ENCODE peak calls at places on chromosome 17, in six cellular contexts. S is ovary, Q is A549, H is adrenal gland, T is IMR-90, N is body of pancreas. O is an unnamed sample.

GRCh38 chr17:18225562-18226283 is at the start of gene LLGL1:
- DNase-seq in S (no peak), Q (no peak), H (no peak), T (no peak), N (no peak), O (no peak)

GRCh38 chr17:1108560-1108809 is 71.3 kb downstream of the ABR start:
- DNase-seq in S (peak), Q (no peak), H (no peak), T (no peak), N (no peak), O (no peak)

GRCh38 chr17:36641877-36642845 is 40.8 kb downstream of the MRM1 start:
- DNase-seq in S (no peak), Q (peak), H (no peak), T (no peak), N (no peak), O (no peak)

GRCh38 chr17:27442702-27443101 is 13.5 kb upstream of the KSR1 start:
- DNase-seq in S (no peak), Q (no peak), H (no peak), T (no peak), N (no peak), O (no peak)

GRCh38 chr17:48374650-48375230 is 55.3 kb downstream of the SKAP1 start:
- DNase-seq in S (no peak), Q (peak), H (peak), T (no peak), N (peak), O (no peak)

GRCh38 chr17:8253801-8254200 is 4.7 kb downstream of the PFAS start:
- DNase-seq in S (no peak), Q (no peak), H (no peak), T (no peak), N (peak), O (no peak)

GRCh38 chr17:50834786-50835562 is 412 bp upstream of the WFIKKN2 start:
- DNase-seq in S (peak), Q (no peak), H (no peak), T (peak), N (no peak), O (peak)

GRCh38 chr17:60039509-60040442 is 38.9 kb downstream of the HEATR6 start:
- DNase-seq in S (no peak), Q (no peak), H (no peak), T (no peak), N (no peak), O (no peak)

GRCh38 chr17:56667925-56668324 is 74.4 kb downstream of the NOG start:
- DNase-seq in S (no peak), Q (no peak), H (no peak), T (no peak), N (no peak), O (no peak)

GRCh38 chr17:20852541-20853370 is 190.1 kb downstream of the USP22 start:
- DNase-seq in S (peak), Q (no peak), H (peak), T (no peak), N (no peak), O (no peak)

GRCh38 chr17:27446569-27447301 is 9.5 kb upstream of the KSR1 start:
- DNase-seq in S (no peak), Q (no peak), H (peak), T (peak), N (no peak), O (no peak)

GRCh38 chr17:10323812-10324610 is 48.8 kb downstream of the MYH13 start:
- DNase-seq in S (no peak), Q (no peak), H (no peak), T (no peak), N (no peak), O (no peak)

GRCh38 chr17:73586921-73587680 is 57.1 kb downstream of the SDK2 start:
- DNase-seq in S (no peak), Q (peak), H (peak), T (no peak), N (no peak), O (no peak)

GRCh38 chr17:63479495-63480184 is 2.8 kb downstream of the ACE start:
- DNase-seq in S (no peak), Q (no peak), H (no peak), T (no peak), N (no peak), O (no peak)

GRCh38 chr17:7513850-7514419 is 29.8 kb downstream of the POLR2A start:
- DNase-seq in S (no peak), Q (no peak), H (no peak), T (no peak), N (no peak), O (no peak)

GRCh38 chr17:21678451-21679081 is 13.8 kb upstream of the KCNJ18 start:
- DNase-seq in S (no peak), Q (no peak), H (no peak), T (no peak), N (no peak), O (no peak)

GRCh38 chr17:40341808-40342574 is 22.5 kb downstream of the GJD3 start:
- DNase-seq in S (peak), Q (peak), H (peak), T (peak), N (peak), O (no peak)

GRCh38 chr17:1933875-1934715 is 91.0 kb downstream of the RTN4RL1 start:
- DNase-seq in S (no peak), Q (no peak), H (no peak), T (no peak), N (no peak), O (no peak)

GRCh38 chr17:2058521-2059124 is 3.7 kb downstream of the HIC1 start:
- DNase-seq in S (peak), Q (peak), H (peak), T (peak), N (peak), O (no peak)

GRCh38 chr17:39980402-39981206 is at the start of gene PSMD3:
- DNase-seq in S (peak), Q (peak), H (peak), T (peak), N (peak), O (peak)

GRCh38 chr17:64491995-64492394 is 4.9 kb downstream of the POLG2 start:
- DNase-seq in S (no peak), Q (no peak), H (no peak), T (peak), N (no peak), O (no peak)

GRCh38 chr17:2337152-2337810 is at the start of gene SGSM2:
- DNase-seq in S (peak), Q (peak), H (peak), T (peak), N (peak), O (peak)

GRCh38 chr17:79986441-79987186 is 49.1 kb downstream of the TBC1D16 start:
- DNase-seq in S (peak), Q (no peak), H (peak), T (peak), N (no peak), O (no peak)

GRCh38 chr17:80832266-80832676 is 159.4 kb upstream of the CHMP6 start:
- DNase-seq in S (peak), Q (peak), H (peak), T (peak), N (no peak), O (no peak)

GRCh38 chr17:57086069-57086930 is 1.3 kb downstream of the AKAP1 start:
- DNase-seq in S (no peak), Q (peak), H (peak), T (peak), N (peak), O (peak)

GRCh38 chr17:73325527-73325842 is 13.7 kb upstream of the CDC42EP4 start:
- DNase-seq in S (no peak), Q (no peak), H (no peak), T (peak), N (no peak), O (no peak)

GRCh38 chr17:12709063-12709462 is 43.4 kb downstream of the MYOCD start:
- DNase-seq in S (no peak), Q (no peak), H (no peak), T (peak), N (no peak), O (no peak)
- TF ChIP-seq CTCF in S (no peak), Q (no peak), H (no peak), T (no peak), N (no peak), O (no peak)

GRCh38 chr17:77324227-77324626 is 183.5 kb downstream of the SEC14L1 start:
- DNase-seq in S (peak), Q (no peak), H (peak), T (no peak), N (peak), O (peak)

GRCh38 chr17:77325826-77326581 is 185.2 kb downstream of the SEC14L1 start:
- DNase-seq in S (peak), Q (no peak), H (peak), T (no peak), N (peak), O (peak)

GRCh38 chr17:77327181-77327565 is 186.4 kb downstream of the SEC14L1 start:
- DNase-seq in S (no peak), Q (no peak), H (peak), T (no peak), N (no peak), O (peak)

GRCh38 chr17:77326636-77327035 is 185.9 kb downstream of the SEC14L1 start:
- DNase-seq in S (peak), Q (no peak), H (peak), T (no peak), N (peak), O (peak)

DNA sequence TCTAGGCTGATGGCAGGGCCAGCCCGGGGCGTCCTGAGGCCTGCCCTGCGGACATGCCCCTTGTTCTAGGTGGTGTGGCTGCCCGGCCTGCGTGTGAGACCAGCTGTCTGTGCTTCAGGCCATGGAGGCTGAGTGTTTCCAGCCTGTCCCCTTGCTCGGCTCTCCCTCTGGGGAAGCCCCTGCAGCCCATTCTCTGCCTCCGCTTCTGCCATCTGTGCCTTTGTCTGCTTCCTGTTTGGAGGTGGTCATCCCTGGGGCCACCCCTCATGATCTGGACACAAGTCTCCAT is 184.7 kb downstream of the SEC14L1 start:
- DNase-seq in S (no peak), Q (no peak), H (no peak), T (no peak), N (no peak), O (no peak)
- TF ChIP-seq POLR2A in S (no peak), Q (no peak), H (no peak), T (peak), N (no peak), O (no peak)

GRCh38 chr17:16506188-16506587 is 14.2 kb upstream of the LRRC75A start:
- DNase-seq in S (no peak), Q (no peak), H (no peak), T (no peak), N (no peak), O (no peak)
- TF ChIP-seq CTCF in S (no peak), Q (no peak), H (no peak), T (peak), N (no peak), O (no peak)

GRCh38 chr17:75124041-75124818 is 7.3 kb downstream of the NT5C start:
- DNase-seq in S (no peak), Q (peak), H (peak), T (peak), N (peak), O (peak)
- TF ChIP-seq POLR2A in S (no peak), Q (peak), H (peak), T (no peak), N (no peak), O (no peak)

GRCh38 chr17:38611070-38611786 is 5.5 kb upstream of the SRCIN1 start:
- DNase-seq in S (no peak), Q (no peak), H (no peak), T (no peak), N (no peak), O (no peak)

GRCh38 chr17:38613981-38614779 is 8.4 kb upstream of the SRCIN1 start:
- DNase-seq in S (no peak), Q (no peak), H (no peak), T (no peak), N (no peak), O (no peak)

GRCh38 chr17:38616361-38616760 is 10.6 kb upstream of the SRCIN1 start:
- DNase-seq in S (no peak), Q (no peak), H (no peak), T (no peak), N (no peak), O (no peak)

GRCh38 chr17:38611872-38612376 is 6.2 kb upstream of the SRCIN1 start:
- DNase-seq in S (no peak), Q (no peak), H (no peak), T (no peak), N (no peak), O (no peak)

DNA sequence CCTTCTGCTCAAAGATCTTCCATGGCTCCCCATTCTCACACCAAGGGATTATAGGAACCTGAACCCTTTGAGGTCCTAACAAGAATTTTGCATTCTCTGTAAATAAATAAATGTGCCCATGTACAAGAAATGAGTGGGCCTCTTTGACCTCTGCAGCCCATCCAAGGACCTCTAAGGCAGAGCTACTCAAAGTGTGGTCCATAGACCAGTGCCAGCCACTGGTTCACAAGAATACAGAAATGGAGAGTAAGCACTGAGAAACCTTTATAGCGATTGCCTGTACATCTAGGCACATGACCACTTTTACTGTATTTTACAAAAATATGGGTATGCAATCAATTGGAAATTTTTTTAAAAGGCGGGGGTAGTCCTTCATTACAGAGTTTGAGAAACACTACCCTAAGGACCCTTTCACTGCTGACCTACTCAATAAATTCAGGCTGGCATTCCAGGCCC is 7.8 kb upstream of the SRCIN1 start:
- DNase-seq in S (no peak), Q (no peak), H (no peak), T (no peak), N (no peak), O (no peak)
- TF ChIP-seq CTCF in S (no peak), Q (no peak), H (no peak), T (no peak), N (no peak), O (no peak)

GRCh38 chr17:74769266-74769855 is 6.8 kb downstream of the NAT9 start:
- DNase-seq in S (no peak), Q (no peak), H (peak), T (no peak), N (no peak), O (no peak)
- TF ChIP-seq POLR2A in S (no peak), Q (no peak), H (no peak), T (no peak), N (no peak), O (no peak)

DNA sequence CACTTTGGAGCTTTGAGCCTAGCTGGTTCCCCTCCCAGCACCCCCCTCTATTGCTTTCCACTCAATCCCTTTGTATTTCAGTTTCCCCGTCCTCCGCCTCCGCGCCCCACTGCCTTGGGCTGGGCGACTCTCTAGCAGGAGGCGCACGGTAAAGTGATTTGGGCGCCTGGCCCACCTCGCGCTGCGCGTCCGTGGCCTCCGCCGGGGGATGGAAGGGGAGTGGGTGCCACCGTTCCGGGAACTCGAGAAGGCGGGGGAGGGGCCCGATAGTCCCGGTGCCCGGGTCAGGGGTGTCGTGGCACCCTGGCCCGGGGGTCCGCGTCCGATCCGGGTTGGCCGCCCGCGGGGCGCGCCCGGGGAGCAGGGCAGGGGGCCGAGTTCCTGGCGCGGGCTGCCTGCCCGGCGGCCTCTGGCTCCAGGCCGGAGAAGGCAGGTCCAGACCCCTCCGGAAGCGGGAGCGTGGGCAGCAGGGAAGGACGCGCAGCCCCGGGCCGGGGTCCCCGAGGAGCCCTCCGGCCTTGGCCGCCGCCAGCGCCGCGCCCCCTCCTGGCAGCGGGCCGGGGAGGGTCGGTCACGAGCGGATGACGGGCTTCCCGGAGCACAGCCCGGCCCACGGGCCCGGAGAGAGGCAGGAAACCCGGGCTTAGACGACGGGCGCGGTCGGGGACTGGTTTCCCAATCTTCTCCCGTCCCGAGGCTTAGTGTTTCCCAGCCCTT is 15.8 kb downstream of the MEOX1 start:
- DNase-seq in S (peak), Q (no peak), H (peak), T (no peak), N (peak), O (peak)
- TF ChIP-seq CTCF in S (no peak), Q (no peak), H (peak), T (no peak), N (no peak), O (no peak)

DNA sequence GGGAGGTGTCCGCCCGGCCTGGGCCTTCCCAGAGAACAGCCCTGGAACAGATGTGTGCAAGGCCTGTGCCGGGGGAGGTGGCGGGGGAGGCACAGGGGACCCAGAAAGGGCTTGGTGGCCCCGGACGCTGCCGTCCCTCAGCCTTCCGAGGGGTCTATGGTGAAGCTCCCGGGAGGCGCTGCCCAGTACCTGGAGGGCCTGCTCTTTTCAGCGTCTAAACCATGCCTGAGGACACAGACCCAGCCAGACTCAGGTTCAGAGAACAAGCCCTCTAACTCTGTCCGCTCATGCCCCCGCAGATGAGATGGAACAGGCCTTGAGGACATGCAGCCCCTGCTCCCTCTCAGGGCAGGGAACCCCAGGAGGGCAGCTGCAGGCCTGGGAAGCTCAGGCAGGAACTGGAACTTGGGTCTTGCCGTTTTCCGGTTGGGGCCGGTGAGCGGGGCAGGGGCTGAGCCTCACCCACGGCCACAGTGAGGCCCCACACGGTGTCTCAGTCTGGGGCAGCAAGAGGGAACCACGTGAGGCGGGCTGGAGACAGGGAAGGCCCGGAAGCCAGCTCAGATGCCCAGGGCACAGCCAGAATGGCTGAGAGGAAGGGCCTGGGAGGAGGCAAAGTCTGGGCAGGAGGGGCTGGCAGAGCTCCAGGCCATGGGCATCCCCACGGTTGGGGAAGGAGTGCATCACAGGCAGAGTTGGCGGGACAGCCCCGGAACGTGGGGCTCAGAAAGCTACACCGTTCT is 12.5 kb downstream of the SLC16A3 start:
- DNase-seq in S (peak), Q (no peak), H (peak), T (peak), N (no peak), O (peak)
- TF ChIP-seq POLR2A in S (no peak), Q (no peak), H (peak), T (no peak), N (no peak), O (no peak)

GRCh38 chr17:28720247-28720996 is 637 bp downstream of the RPL23A start:
- DNase-seq in S (no peak), Q (no peak), H (no peak), T (no peak), N (no peak), O (no peak)
- TF ChIP-seq CTCF in S (no peak), Q (no peak), H (peak), T (peak), N (no peak), O (no peak)

DNA sequence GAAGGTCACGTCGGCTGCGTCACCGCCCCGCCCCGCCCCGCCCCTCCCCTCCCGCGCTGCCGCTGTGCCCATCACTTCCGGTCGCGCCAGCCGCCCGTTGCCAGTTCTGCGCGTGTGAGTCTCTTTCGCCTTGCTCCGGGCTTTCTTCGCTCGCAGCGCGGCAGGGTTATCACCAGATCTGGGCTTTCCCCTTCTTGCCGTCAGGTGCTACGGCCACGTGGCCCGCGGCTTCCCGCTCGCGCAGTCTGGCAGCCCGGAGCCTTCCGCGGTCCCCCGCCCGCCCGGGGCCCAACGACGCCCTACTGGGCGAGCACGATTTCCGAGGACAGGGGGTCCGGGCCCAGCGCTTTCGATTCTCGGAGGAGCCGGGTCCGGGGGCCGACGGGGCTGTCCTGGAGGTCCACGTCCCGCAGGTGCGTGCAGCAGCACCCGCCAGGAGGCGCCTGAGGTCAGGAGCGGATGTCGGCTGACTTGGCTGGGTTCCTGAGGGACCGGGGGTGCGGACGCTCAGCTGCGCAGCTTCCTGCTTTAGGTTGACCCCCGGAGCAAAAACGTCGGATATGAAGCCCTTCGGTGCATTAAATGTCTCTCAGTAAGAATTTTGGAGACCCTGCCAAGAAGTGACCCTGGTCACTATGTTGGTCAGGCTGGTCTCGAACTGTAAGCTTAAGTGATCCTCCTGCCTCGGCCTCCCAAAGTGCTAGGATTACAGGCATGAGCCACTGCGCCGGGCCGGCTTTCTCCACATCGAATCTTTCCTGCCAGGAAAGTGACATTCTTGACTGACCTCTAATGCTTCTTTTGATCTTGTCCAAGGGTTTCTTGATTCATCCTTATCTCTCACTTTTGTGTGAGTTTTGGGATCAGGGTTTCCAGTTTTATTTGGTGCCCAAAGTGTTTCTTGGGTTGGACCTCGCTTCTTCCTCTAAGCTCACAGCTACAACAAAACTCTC is at the start of gene METTL23:
- DNase-seq in S (peak), Q (peak), H (peak), T (peak), N (peak), O (peak)
- TF ChIP-seq POLR2A in S (peak), Q (peak), H (no peak), T (peak), N (no peak), O (peak)

O was measured in lower leg skin.